ENCODE peak calls at places on chromosomes 5 and 9, in five cellular contexts. Z is tibial artery; K is OCI-LY7; M is stimulated activated CD4-positive, alpha-beta T cell treated with anti-CD3 and anti-CD28 coated beads, Interleukin-1b, Interleukin-23, amount 100 ng/mL, for 24 hours; V is NCI-H2081. Q is an unnamed sample.

GRCh38 chr9:77827104-77827784 is 179.1 kb upstream of the GNA14 start:
- DNase-seq in Z (no peak), K (no peak), M (no peak), V (no peak), Q (peak)

GRCh38 chr9:93684806-93685553 is 108.6 kb downstream of the PHF2 start:
- DNase-seq in Z (no peak), K (no peak), M (no peak), V (no peak), Q (peak)

GRCh38 chr9:6794936-6795335 is 37.2 kb downstream of the KDM4C start:
- DNase-seq in Z (no peak), K (no peak), M (no peak), V (no peak), Q (no peak)

GRCh38 chr9:130451509-130452388 is 7.0 kb downstream of the ASS1 start:
- DNase-seq in Z (peak), K (peak), M (no peak), V (peak), Q (peak)

GRCh38 chr5:149083846-149084245 is 21.0 kb upstream of the SH3TC2 start:
- DNase-seq in Z (no peak), K (no peak), M (no peak), V (no peak), Q (no peak)

GRCh38 chr5:76427481-76428140 is 24.5 kb downstream of the IQGAP2 start:
- DNase-seq in Z (no peak), K (no peak), M (no peak), V (no peak), Q (no peak)

GRCh38 chr9:136618578-136619547 is 43.9 kb upstream of the EGFL7 start:
- DNase-seq in Z (no peak), K (peak), M (no peak), V (no peak), Q (no peak)

GRCh38 chr9:86046930-86047341 is 52.4 kb downstream of the GOLM1 start:
- DNase-seq in Z (no peak), K (no peak), M (no peak), V (no peak), Q (no peak)

GRCh38 chr9:32841314-32841713 is 58.0 kb downstream of the TMEM215 start:
- DNase-seq in Z (no peak), K (no peak), M (no peak), V (no peak), Q (no peak)

GRCh38 chr5:160165137-160166068 is 46.2 kb upstream of the PWWP2A start:
- DNase-seq in Z (peak), K (no peak), M (no peak), V (peak), Q (peak)

GRCh38 chr5:172115541-172115982 is 72.5 kb downstream of the STK10 start:
- DNase-seq in Z (no peak), K (peak), M (no peak), V (no peak), Q (no peak)

GRCh38 chr5:77102549-77102948 is 15.5 kb upstream of the ZBED3 start:
- DNase-seq in Z (no peak), K (no peak), M (no peak), V (no peak), Q (no peak)

GRCh38 chr5:54013556-54014157 is 296.7 kb downstream of the ARL15 start:
- DNase-seq in Z (no peak), K (no peak), M (peak), V (no peak), Q (no peak)

GRCh38 chr5:17190799-17191391 is 26.5 kb upstream of the BASP1 start:
- DNase-seq in Z (no peak), K (no peak), M (no peak), V (no peak), Q (no peak)

GRCh38 chr9:91884746-91885687 is 65.0 kb downstream of the ROR2 start:
- DNase-seq in Z (no peak), K (no peak), M (no peak), V (no peak), Q (no peak)

GRCh38 chr5:114473541-114473940 is 111.7 kb downstream of the KCNN2 start:
- DNase-seq in Z (no peak), K (no peak), M (no peak), V (peak), Q (no peak)

GRCh38 chr9:77731008-77731698 is 83.0 kb upstream of the GNA14 start:
- DNase-seq in Z (no peak), K (no peak), M (no peak), V (no peak), Q (no peak)

GRCh38 chr9:13513710-13514444 is 234.4 kb upstream of the MPDZ start:
- DNase-seq in Z (no peak), K (no peak), M (no peak), V (peak), Q (peak)

GRCh38 chr5:124748687-124749594 is 2.5 kb upstream of the ZNF608 start:
- DNase-seq in Z (peak), K (peak), M (no peak), V (peak), Q (peak)

GRCh38 chr9:86009133-86009532 is 68.2 kb downstream of the NAA35 start:
- DNase-seq in Z (no peak), K (no peak), M (no peak), V (no peak), Q (no peak)

GRCh38 chr5:142915840-142916424 is 145.8 kb downstream of the ARHGAP26 start:
- DNase-seq in Z (no peak), K (peak), M (no peak), V (peak), Q (peak)

GRCh38 chr5:79759436-79759835 is 69.8 kb downstream of the CMYA5 start:
- DNase-seq in Z (no peak), K (no peak), M (no peak), V (no peak), Q (no peak)

GRCh38 chr5:170538096-170538465 is 34.3 kb downstream of the KCNIP1 start:
- DNase-seq in Z (peak), K (no peak), M (no peak), V (no peak), Q (no peak)

GRCh38 chr9:132609184-132609583 is 26.8 kb downstream of the BARHL1 start:
- DNase-seq in Z (no peak), K (no peak), M (no peak), V (no peak), Q (no peak)

Q was measured in cardiac muscle cell.